ENCODE peak calls at places on chromosome 13, in five cellular contexts. V is activated T-cell treated with anti-CD3 and anti-CD28 coated beads for 1 hour; R is NCI-H1105; N is activated CD4-positive, alpha-beta T cell treated with anti-CD3 and anti-CD28 coated beads, Interleukin-2, amount 50 U/mL, for 24 hours; Q is activated CD4-positive, alpha-beta memory T cell treated with anti-CD3 and anti-CD28 coated beads, Interleukin-2, amount 10 ng/mL, durations not matched to agents 7 days and 5 days. D is an unnamed sample.

GRCh38 chr13:110705826-110706569 is at the start of gene CARS2:
- DNase-seq in V (peak; percentile 87), R (peak; percentile 99), Q (peak; percentile 95), N (peak; percentile 92), D (peak; percentile 93)

GRCh38 chr13:113903361-113903760 is 39.5 kb upstream of the GAS6 start:
- DNase-seq in R (no peak), V (no peak), N (no peak), Q (peak; percentile 3), D (no peak)

GRCh38 chr13:39311619-39312018 is 273.4 kb downstream of the NHLRC3 start:
- DNase-seq in Q (no peak), V (no peak), N (no peak), R (no peak), D (no peak)

GRCh38 chr13:66887088-66887487 is 343.0 kb downstream of the PCDH9 start:
- DNase-seq in Q (no peak), V (no peak), N (no peak), R (peak; percentile 23), D (no peak)

GRCh38 chr13:30616927-30617314 is 799 bp upstream of the USPL1 start:
- DNase-seq in R (peak; percentile 37), N (peak; percentile 38), V (peak; percentile 30), Q (peak; percentile 68), D (peak; percentile 33)

GRCh38 chr13:81498969-81499368 is 1158.0 kb upstream of the SPRY2 start:
- DNase-seq in V (no peak), Q (no peak), R (no peak), N (no peak), D (no peak)

GRCh38 chr13:106349080-106349841 is 186.2 kb downstream of the EFNB2 start:
- DNase-seq in N (no peak), V (no peak), R (peak; percentile 87), Q (no peak), D (peak; percentile 48)

GRCh38 chr13:74596691-74597090 is 462.5 kb upstream of the KLF12 start:
- DNase-seq in V (no peak), Q (no peak), N (no peak), R (no peak), D (no peak)

GRCh38 chr13:105334211-105334610 is 1201.3 kb downstream of the EFNB2 start:
- DNase-seq in V (no peak), Q (no peak), R (no peak), N (no peak), D (no peak)

GRCh38 chr13:95098916-95099315 is 202.3 kb downstream of the ABCC4 start:
- DNase-seq in N (no peak), Q (no peak), R (no peak), V (no peak), D (no peak)

GRCh38 chr13:45372189-45373115 is 31.5 kb upstream of the TPT1 start:
- DNase-seq in Q (no peak), V (no peak), N (no peak), R (no peak), D (no peak)